ENCODE peak calls at places on chromosomes 4 and X, in four cellular contexts. B is OCI-LY7, E is GM23338, H is neural progenitor cell. X is an unnamed sample. For H3K4me1 and H3K36me3, the result is how much of the 10 kb centered on the place peaks cover.

GRCh38 chr4:110211007-110211769 is 12.8 kb upstream of the ELOVL6 start:
- DNase-seq in B (peak), E (peak), H (peak), X (peak)

GRCh38 chr4:3371581-3372001 is 70.2 kb upstream of the HGFAC start:
- DNase-seq in B (no peak), E (peak), H (peak), X (peak)

GRCh38 chr4:17544831-17545234 is 29.9 kb downstream of the CLRN2 start:
- DNase-seq in B (no peak), E (no peak), H (no peak), X (no peak)

GRCh38 chrX:35040871-35041270 is 98.3 kb downstream of the FAM47B start:
- DNase-seq in B (no peak), E (no peak), H (no peak), X (no peak)

GRCh38 chr4:26992657-26993361 is 132.2 kb downstream of the STIM2 start:
- DNase-seq in B (peak), E (no peak), H (no peak), X (peak)

GRCh38 chrX:102985182-102985581 is 48.1 kb downstream of the RAB40AL start:
- DNase-seq in B (no peak), E (no peak), H (no peak), X (no peak)

GRCh38 chr4:1170805-1171305 is 1.5 kb downstream of the SPON2 start:
- DNase-seq in B (no peak), E (no peak), H (no peak), X (no peak)

GRCh38 chr4:43550981-43551627 is 658.6 kb downstream of the GRXCR1 start:
- DNase-seq in B (no peak), E (no peak), H (no peak), X (no peak)

GRCh38 chr4:10437735-10438134 is 19.5 kb downstream of the ZNF518B start:
- DNase-seq in B (no peak), E (no peak), H (no peak), X (no peak)

GRCh38 chr4:39469429-39470077 is 10.7 kb downstream of the LIAS start:
- DNase-seq in B (peak), E (peak), H (peak), X (peak)

DNA sequence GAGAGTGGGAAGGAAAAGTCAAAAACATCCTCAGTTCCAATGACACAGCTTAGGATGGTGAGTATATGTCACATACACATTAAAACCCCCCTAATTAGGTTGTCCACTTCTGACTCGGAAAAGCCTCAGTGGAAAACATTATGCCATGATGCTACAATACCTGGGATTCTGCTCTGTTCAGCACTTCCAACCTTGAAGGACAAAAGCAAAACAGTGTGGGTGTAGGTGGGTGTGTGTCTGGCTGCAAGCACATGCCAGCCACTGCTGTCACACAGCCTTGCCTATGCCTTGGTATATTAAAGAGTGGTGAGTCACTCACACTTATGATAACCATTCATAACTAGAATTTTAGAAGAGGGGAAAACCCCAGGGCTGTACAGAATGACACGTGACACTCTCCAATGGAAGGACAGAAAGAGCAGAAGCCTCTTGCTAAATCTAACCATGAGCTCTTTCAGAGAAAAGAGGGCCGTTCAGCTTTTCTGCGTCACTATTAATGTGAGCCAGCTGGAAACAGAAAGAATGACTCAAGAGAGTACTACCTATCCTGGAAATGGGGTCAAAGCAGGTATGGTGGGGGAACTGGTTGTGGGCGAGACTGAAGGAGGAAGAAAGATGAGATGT is 159.6 kb downstream of the TET2 start:
- DNase-seq in B (no peak), E (no peak), H (no peak), X (no peak)
- TF ChIP-seq EZH2phosphoT487 in B (no peak), E (no peak), H (no peak), X (no peak)

GRCh38 chr4:20264688-20265087 is 13.0 kb downstream of the SLIT2 start:
- DNase-seq in B (no peak), E (no peak), H (no peak), X (no peak)
- H3K4me1 ChIP-seq in B (under half), E (under half), H (under half), X (under half)

DNA sequence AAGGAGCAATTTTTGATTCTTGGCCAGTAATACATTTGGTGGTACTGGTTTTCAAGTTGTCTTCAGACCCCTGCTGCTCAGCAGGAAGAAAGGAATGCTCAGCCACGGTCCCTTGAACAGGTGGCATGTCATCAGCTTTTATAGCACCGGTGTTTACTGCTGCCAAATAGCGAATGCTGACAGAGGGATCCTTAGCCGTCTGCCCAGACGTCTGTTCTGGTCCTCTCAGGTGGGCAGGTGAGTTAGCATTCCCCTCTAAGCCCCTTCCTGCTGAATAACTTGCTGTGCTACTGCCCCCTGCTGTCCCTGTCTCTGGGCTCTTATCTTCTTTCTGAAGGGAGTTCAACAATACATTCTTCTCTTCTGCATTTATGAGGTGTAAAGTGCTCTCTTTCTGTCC is 28.4 kb downstream of the BOD1L1 start:
- DNase-seq in B (peak), E (peak), H (peak), X (no peak)
- H3K36me3 ChIP-seq in B (half or more), E (under half), H (under half), X (under half)

DNA sequence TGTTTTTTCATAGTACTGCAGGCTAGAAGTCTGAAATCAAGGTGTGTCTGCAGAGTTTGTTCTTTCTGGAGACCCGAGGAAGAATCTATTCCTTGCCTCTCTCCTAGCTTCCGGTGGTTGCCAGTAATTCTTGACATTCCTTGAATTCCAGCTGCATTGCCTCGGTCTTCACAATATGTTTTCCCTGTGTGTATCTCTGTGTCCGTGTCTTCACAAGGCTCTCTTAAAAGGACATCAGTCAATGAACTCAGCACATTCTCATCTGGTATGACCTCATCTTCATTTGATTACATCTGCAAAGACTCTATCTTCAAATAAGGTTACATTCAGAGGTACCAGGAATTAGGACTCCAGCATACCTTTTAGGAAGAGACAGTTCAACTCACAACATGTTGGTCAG is 163.4 kb downstream of the BANK1 start:
- DNase-seq in B (no peak), E (peak), H (peak), X (peak)
- TF ChIP-seq EZH2phosphoT487 in B (no peak), E (no peak), H (no peak), X (no peak)

GRCh38 chr4:121688261-121688660 is 8.5 kb downstream of the ANXA5 start:
- DNase-seq in B (no peak), E (no peak), H (no peak), X (no peak)
- H3K4me1 ChIP-seq in B (under half), E (under half), H (under half), X (under half)

GRCh38 chr4:73170518-73171198 is 87.9 kb downstream of the ANKRD17 start:
- DNase-seq in B (no peak), E (no peak), H (no peak), X (no peak)

GRCh38 chr4:73166212-73166611 is 92.4 kb downstream of the ANKRD17 start:
- DNase-seq in B (no peak), E (no peak), H (no peak), X (no peak)

GRCh38 chr4:73172166-73172565 is 86.4 kb downstream of the ANKRD17 start:
- DNase-seq in B (no peak), E (no peak), H (no peak), X (no peak)
- H3K36me3 ChIP-seq in B (half or more), E (under half), H (under half), X (under half)

DNA sequence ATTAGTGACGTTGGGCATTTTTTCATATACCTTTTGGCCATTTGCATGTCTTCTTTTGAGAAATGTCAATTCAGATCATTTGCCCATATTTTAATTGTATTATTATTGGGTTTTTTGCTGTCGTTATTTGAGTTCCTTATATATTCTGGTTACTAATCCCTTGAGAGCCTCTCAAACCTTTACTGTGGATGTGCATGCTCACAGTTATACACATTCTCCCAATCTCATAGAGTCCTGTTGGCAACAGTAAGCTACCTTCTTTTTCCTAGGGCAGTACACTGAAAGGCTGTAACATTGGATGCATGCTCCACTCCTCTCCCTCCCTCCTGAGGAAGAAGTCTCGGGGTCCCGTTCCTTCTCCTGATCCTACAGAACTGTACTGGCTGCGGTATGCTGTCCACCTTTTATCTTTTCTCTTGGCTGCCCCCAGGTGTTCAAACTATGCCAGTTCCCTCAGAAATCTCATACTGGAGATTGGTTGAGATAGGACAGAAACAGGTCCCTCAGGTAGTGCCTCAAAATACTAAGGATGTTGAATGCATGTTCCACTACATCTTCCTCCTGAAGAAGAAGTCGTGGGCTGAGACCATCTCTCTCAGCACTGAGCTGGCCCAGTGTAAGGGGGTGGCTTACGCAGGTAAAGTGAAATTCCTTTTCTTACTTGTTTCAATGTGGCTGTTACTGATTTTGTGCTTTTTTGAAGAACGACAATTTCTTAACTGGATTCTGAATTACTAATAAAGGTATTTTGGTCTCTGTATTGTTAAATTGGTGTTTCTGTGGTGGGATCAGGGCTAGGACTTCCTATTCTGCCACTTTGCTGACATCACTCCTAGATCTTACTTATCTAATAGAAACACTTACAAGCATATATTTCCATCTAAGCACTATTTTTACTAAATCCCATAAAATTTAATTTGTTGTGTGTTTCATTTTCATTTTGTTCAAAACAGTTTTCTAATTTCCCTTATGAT is 145.4 kb upstream of the HUWE1 start:
- DNase-seq in B (peak), E (peak), H (peak), X (peak)
- TF ChIP-seq EZH2phosphoT487 in B (no peak), E (no peak), H (no peak), X (no peak)

GRCh38 chr4:154487144-154487543 is 4.5 kb downstream of the DCHS2 start:
- DNase-seq in B (no peak), E (no peak), H (no peak), X (no peak)
- H3K4me1 ChIP-seq in B (under half), E (under half), H (under half), X (under half)

GRCh38 chrX:40688976-40689375 is 41.6 kb upstream of the CXorf38 start:
- DNase-seq in B (no peak), E (no peak), H (no peak), X (no peak)
- H3K36me3 ChIP-seq in B (half or more), E (under half), H (under half), X (under half)

X was measured in hepatocyte.